ENCODE peak calls at places on chromosomes 3 and 15, in seven cellular contexts. W is activated CD8-positive, alpha-beta T cell treated with anti-CD3 and anti-CD28 coated beads for 36 hours; F is fibroblast of the aortic adventitia; S is activated B cell treated with CpG ODN at 0.5 μM for 24 hours; X is mucosa of descending colon; V is choroid plexus epithelial cell; I is endothelial cell. B is an unnamed sample.

GRCh38 chr3:183249006-183249718 is 3.9 kb upstream of the B3GNT5 start:
- DNase-seq in V (no peak), I (no peak), W (no peak), S (no peak), F (no peak), X (no peak), B (no peak)

GRCh38 chr3:188915137-188915536 is 256.6 kb upstream of the TPRG1 start:
- DNase-seq in V (peak), X (no peak), F (peak), I (no peak), W (no peak), S (no peak), B (no peak)

GRCh38 chr15:44193651-44194396 is 1.2 kb downstream of the FRMD5 start:
- DNase-seq in F (peak), V (peak), W (peak), X (peak), S (no peak), I (peak), B (peak)

GRCh38 chr15:20341901-20342605 is 199.5 kb downstream of the GOLGA6L6 start:
- DNase-seq in V (no peak), S (peak), X (no peak), W (peak), F (no peak), I (peak), B (peak)

GRCh38 chr15:91878319-91878718 is 24.8 kb downstream of the SLCO3A1 start:
- DNase-seq in I (no peak), W (no peak), V (no peak), F (no peak), X (no peak), S (no peak), B (no peak)

GRCh38 chr15:77507911-77508310 is 87.2 kb downstream of the HMG20A start:
- DNase-seq in W (no peak), V (peak), X (no peak), F (peak), S (no peak), I (no peak), B (peak)

GRCh38 chr3:46299608-46300460 is 54.1 kb upstream of the CCR2 start:
- DNase-seq in I (no peak), F (no peak), W (no peak), V (no peak), X (no peak), S (no peak), B (peak)

GRCh38 chr3:131543714-131544113 is 40.9 kb upstream of the MRPL3 start:
- DNase-seq in V (peak), I (no peak), S (no peak), F (peak), W (no peak), X (peak), B (no peak)

GRCh38 chr3:127848131-127849129 is 26.1 kb upstream of the MGLL start:
- DNase-seq in S (no peak), F (peak), X (no peak), V (peak), I (no peak), W (no peak), B (no peak)

GRCh38 chr3:127394031-127394430 is 106.2 kb upstream of the PRR20G start:
- DNase-seq in X (no peak), S (no peak), V (no peak), I (no peak), F (no peak), W (no peak), B (no peak)

GRCh38 chr3:169244119-169244864 is 419.2 kb downstream of the MECOM start:
- DNase-seq in F (no peak), X (no peak), V (no peak), W (no peak), I (no peak), S (no peak), B (no peak)

GRCh38 chr3:13537926-13538325 is 11.0 kb upstream of the FBLN2 start:
- DNase-seq in X (no peak), W (no peak), V (peak), F (peak), S (no peak), I (no peak), B (no peak)

GRCh38 chr15:68781766-68782588 is 38.7 kb downstream of the ANP32A start:
- DNase-seq in W (peak), F (no peak), I (peak), X (no peak), V (no peak), S (no peak), B (no peak)

GRCh38 chr3:196073188-196073838 is 8.6 kb downstream of the TFRC start:
- DNase-seq in X (peak), I (peak), F (peak), W (peak), S (peak), V (peak), B (peak)

GRCh38 chr3:54476876-54477275 is 354.5 kb downstream of the CACNA2D3 start:
- DNase-seq in W (no peak), I (no peak), X (no peak), V (no peak), S (no peak), F (no peak), B (no peak)

GRCh38 chr3:186099178-186099577 is 9.7 kb downstream of the ETV5 start:
- DNase-seq in V (peak), W (no peak), S (no peak), F (peak), X (peak), I (no peak), B (no peak)

GRCh38 chr15:46088486-46089437 is 453.9 kb downstream of the SQOR start:
- DNase-seq in F (no peak), I (no peak), S (no peak), X (no peak), V (peak), W (no peak), B (no peak)

GRCh38 chr3:98359993-98360675 is 6.5 kb downstream of the OR5K4 start:
- DNase-seq in S (no peak), W (peak), X (peak), I (no peak), V (peak), F (peak), B (no peak)

GRCh38 chr15:45703670-45704328 is 69.0 kb downstream of the SQOR start:
- DNase-seq in F (no peak), V (peak), X (no peak), I (no peak), W (no peak), S (no peak), B (no peak)

GRCh38 chr3:11120091-11120845 is 34.0 kb upstream of the HRH1 start:
- DNase-seq in V (peak), F (peak), I (peak), W (no peak), X (no peak), S (no peak), B (no peak)

GRCh38 chr15:75145027-75145841 is 56.4 kb upstream of the C15orf39 start:
- DNase-seq in V (no peak), X (no peak), I (no peak), S (no peak), W (no peak), F (no peak), B (no peak)

GRCh38 chr15:40155270-40155910 is 5.5 kb upstream of the BUB1B start:
- DNase-seq in X (peak), I (no peak), V (no peak), F (no peak), W (no peak), S (no peak), B (no peak)

GRCh38 chr15:76057332-76058000 is 2.3 kb upstream of the TMEM266 start:
- DNase-seq in V (peak), S (no peak), W (peak), I (peak), X (peak), F (peak), B (peak)

GRCh38 chr3:190718691-190719090 is 143.8 kb downstream of the GMNC start:
- DNase-seq in I (no peak), X (no peak), W (no peak), V (peak), S (no peak), F (peak), B (no peak)

GRCh38 chr15:98649621-98649995 is 1.3 kb downstream of the IGF1R start:
- DNase-seq in W (peak), S (no peak), X (peak), V (no peak), I (peak), F (peak), B (peak)

GRCh38 chr3:197487911-197488391 is 67.8 kb downstream of the BDH1 start:
- DNase-seq in V (peak), X (no peak), I (no peak), W (no peak), F (peak), S (no peak), B (no peak)

GRCh38 chr3:117719316-117719926 is 1009.8 kb downstream of the TUSC7 start:
- DNase-seq in I (no peak), X (peak), V (peak), F (peak), S (no peak), W (peak), B (peak)

GRCh38 chr3:162892921-162893793 is 1396.5 kb downstream of the OTOL1 start:
- DNase-seq in W (no peak), F (no peak), X (no peak), V (no peak), I (no peak), S (no peak), B (no peak)

GRCh38 chr3:111335512-111335911 is 206.5 kb upstream of the CD96 start:
- DNase-seq in I (no peak), F (no peak), X (no peak), S (no peak), V (no peak), W (no peak), B (no peak)

GRCh38 chr3:132716372-132716771 is 5.8 kb downstream of the NPHP3 start:
- DNase-seq in X (no peak), S (no peak), F (no peak), W (no peak), I (no peak), V (no peak), B (no peak)

GRCh38 chr15:36926422-36926815 is 173.9 kb downstream of the MEIS2 start:
- DNase-seq in W (no peak), S (no peak), I (no peak), V (no peak), X (no peak), F (no peak), B (no peak)

GRCh38 chr3:87167634-87168456 is 59.3 kb upstream of the CHMP2B start:
- DNase-seq in I (peak), V (peak), S (no peak), W (peak), F (peak), X (peak), B (peak)

GRCh38 chr3:112822116-112823055 is 24.3 kb downstream of the CD200R1L start:
- DNase-seq in F (no peak), W (no peak), I (no peak), V (peak), X (no peak), S (no peak), B (no peak)

GRCh38 chr3:157040456-157040855 is 119.5 kb downstream of the CCNL1 start:
- DNase-seq in I (no peak), S (no peak), V (no peak), F (no peak), X (no peak), W (no peak), B (no peak)

GRCh38 chr3:71395927-71396695 is 187.4 kb downstream of the FOXP1 start:
- DNase-seq in V (peak), I (no peak), F (peak), S (no peak), W (no peak), X (no peak), B (no peak)

GRCh38 chr3:72597756-72598195 is 250.5 kb downstream of the SHQ1 start:
- DNase-seq in X (no peak), W (no peak), I (no peak), F (no peak), S (no peak), V (peak), B (no peak)

GRCh38 chr3:36032180-36032895 is 348.0 kb upstream of the STAC start:
- DNase-seq in X (no peak), W (no peak), S (no peak), I (no peak), F (no peak), V (no peak), B (no peak)

DNA sequence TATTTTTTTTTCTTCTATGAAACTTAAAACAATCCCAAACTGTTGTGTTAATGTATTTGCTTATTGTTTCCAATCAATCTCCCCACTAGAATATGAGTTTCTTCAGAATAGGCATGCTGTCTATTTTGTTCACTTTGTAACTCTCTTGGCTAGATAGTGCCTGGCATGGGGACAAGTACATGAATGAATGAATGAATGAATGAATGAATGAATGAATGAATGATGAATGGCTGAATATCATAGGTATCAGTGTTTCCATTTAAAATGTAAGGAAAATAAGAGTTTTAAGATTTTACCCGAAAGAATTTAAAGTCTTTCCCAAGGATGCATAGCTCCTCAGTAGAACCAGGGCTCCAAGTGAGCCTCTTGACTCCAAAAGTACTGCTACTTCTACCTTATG is 294.9 kb upstream of the GADL1 start:
- DNase-seq in S (no peak), W (no peak), V (no peak), I (no peak), X (no peak), F (no peak), B (no peak)
- TF ChIP-seq CTCF in S (no peak), W (no peak), V (no peak), I (no peak), X (no peak), F (no peak), B (no peak)

DNA sequence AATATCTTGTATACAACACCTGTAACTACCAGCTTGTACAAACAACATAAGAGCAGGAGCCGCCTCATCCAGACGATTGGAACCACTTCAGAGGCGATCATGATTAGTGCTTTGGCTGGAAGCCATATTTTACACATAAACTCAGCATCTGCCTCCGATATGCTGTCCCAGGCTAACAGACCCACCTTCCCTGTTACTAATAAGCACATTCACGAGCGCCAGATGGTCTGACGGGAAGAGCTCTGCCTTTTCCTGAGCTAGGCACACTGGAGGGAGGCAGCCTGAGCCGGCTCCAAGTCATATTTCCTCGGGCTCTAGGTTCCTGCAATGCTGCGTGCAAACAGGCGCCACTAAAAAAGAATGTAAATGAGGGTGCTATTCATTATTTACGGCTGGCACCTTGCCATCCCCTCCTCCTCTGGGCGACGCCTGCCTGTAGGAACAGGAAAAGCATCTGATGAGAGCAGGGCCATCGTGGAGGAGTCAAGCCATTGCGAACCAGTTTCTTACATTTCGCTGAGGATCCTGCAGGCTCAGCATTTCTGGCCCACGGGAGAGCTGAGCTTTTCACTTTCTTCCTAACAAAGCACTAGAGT is 98.2 kb downstream of the ANXA2 start:
- DNase-seq in W (no peak), S (no peak), F (no peak), V (no peak), I (no peak), X (peak), B (no peak)
- TF ChIP-seq CTCF in W (no peak), S (no peak), F (no peak), V (no peak), I (no peak), X (peak), B (no peak)

GRCh38 chr15:83287541-83288027 is 3.1 kb upstream of the BNC1 start:
- DNase-seq in I (no peak), W (no peak), X (no peak), F (peak), V (peak), S (no peak), B (no peak)

GRCh38 chr15:83290236-83290635 is 5.8 kb upstream of the BNC1 start:
- DNase-seq in W (no peak), I (no peak), V (no peak), S (no peak), X (no peak), F (no peak), B (no peak)

GRCh38 chr15:83285979-83286553 is 1.6 kb upstream of the BNC1 start:
- DNase-seq in X (no peak), I (no peak), W (no peak), S (no peak), F (peak), V (peak), B (no peak)

GRCh38 chr15:83289160-83289559 is 4.7 kb upstream of the BNC1 start:
- DNase-seq in S (no peak), F (peak), X (no peak), V (no peak), W (no peak), I (no peak), B (no peak)

GRCh38 chr15:83288381-83288801 is 3.9 kb upstream of the BNC1 start:
- DNase-seq in S (no peak), F (no peak), V (no peak), X (no peak), I (no peak), W (no peak), B (no peak)
- TF ChIP-seq CTCF in S (no peak), F (no peak), V (no peak), X (no peak), I (no peak), W (no peak), B (no peak)

GRCh38 chr3:176208915-176209314 is 988.4 kb downstream of the TBL1XR1 start:
- DNase-seq in I (no peak), F (no peak), W (no peak), S (no peak), X (no peak), V (no peak), B (no peak)
- TF ChIP-seq CTCF in I (no peak), F (no peak), W (no peak), S (no peak), X (no peak), V (no peak), B (no peak)

DNA sequence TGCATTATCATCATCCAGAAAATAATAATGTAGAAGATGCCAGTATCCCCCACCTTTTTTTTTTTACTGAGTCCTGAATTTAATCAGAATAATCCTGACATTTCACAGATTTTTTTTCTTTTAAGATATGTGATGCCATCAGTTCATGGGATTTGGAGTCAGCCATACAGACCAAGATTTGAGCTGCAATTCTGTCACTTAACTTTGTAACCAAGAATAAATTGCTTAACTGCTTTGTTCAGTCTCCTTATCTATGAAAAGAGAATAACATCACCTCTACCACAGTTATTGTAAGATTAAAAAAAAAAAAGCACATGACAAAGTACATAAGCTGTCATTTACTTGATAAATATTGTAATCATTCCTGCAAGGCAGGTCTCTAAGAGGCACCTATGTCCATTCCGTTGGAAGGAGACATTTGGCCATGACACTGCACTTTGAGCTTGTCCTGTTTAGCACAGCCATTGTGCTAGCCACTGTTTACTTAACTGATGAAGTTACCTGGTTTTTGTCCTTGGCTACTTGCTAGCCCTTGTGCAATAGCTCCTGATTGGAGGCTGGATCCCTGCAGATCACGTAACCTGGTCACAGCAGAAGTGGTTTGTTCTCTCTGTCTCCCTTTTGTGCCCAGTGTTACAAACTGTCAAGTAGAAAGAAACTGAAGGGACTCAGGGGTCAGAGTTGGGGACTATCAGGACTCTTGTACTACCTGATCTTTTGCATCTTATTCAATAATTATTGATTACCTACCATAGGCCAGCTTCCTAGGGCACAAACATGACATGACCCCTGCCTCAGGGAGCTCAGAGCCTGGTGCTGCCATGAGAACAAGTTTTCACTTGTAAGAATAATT is 306.0 kb downstream of the WDR72 start:
- DNase-seq in F (no peak), I (no peak), V (no peak), W (no peak), S (no peak), X (peak), B (no peak)
- TF ChIP-seq CTCF in F (no peak), I (no peak), V (no peak), W (no peak), S (no peak), X (no peak), B (no peak)

DNA sequence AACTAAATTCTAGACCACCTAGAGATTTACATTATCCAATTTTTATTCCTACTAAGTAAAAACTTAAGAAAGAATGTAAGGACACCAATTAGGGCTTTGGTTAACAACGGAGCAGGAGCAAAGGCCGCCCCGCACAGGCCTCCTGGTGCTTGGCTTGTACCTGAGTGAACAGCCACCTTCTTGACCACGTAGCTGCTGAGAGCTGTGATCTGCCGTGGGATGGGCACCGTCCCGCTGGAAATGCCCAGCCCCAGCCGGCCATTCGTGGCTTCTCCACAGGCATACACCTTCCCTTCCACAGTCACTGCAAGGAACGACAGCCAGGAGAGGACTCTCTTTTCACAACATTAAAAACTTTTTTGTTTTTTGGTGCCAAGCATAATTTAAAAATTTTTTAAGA is 79.6 kb upstream of the OCA2 start:
- DNase-seq in X (no peak), V (no peak), W (no peak), I (no peak), S (no peak), F (no peak), B (no peak)
- TF ChIP-seq CTCF in X (no peak), V (no peak), W (no peak), I (no peak), S (no peak), F (no peak), B (no peak)